ENCODE peak calls at places on chromosomes 2 and 18, in seven cellular contexts. V is lower lobe of right lung; W is CD8-positive, alpha-beta memory T cell; S is astrocyte; I is suprapubic skin; L is foreskin keratinocyte; U is H9. M is an unnamed sample. For H3K4me1 and H3K27me3, the result is how much of the 10 kb centered on the place peaks cover.

GRCh38 chr2:18047896-18048657 is 169.6 kb downstream of the KCNS3 start:
- DNase-seq in V (no peak), W (no peak), S (peak), I (no peak), L (peak), U (no peak), M (peak)

GRCh38 chr2:233866479-233866878 is 1.7 kb downstream of the MSL3B start:
- DNase-seq in V (no peak), W (no peak), S (no peak), I (no peak), L (no peak), U (no peak), M (no peak)

GRCh38 chr2:110948027-110948687 is 172.6 kb upstream of the BCL2L11 start:
- DNase-seq in V (no peak), W (no peak), S (no peak), I (no peak), L (no peak), U (no peak), M (no peak)

GRCh38 chr2:182652326-182652725 is 63.7 kb upstream of the DNAJC10 start:
- DNase-seq in V (no peak), W (no peak), S (no peak), I (no peak), L (no peak), U (no peak), M (no peak)

GRCh38 chr18:67194886-67195285 is 321.6 kb downstream of the DSEL start:
- DNase-seq in V (no peak), W (no peak), S (no peak), I (no peak), L (no peak), U (peak), M (no peak)

GRCh38 chr2:12918841-12919445 is 202.2 kb downstream of the TRIB2 start:
- DNase-seq in V (peak), W (no peak), S (peak), I (no peak), L (no peak), U (no peak), M (no peak)

GRCh38 chr2:33077841-33078240 is 131.1 kb downstream of the LTBP1 start:
- DNase-seq in V (no peak), W (no peak), S (no peak), I (no peak), L (no peak), U (no peak), M (no peak)

GRCh38 chr2:47357475-47357874 is 45.5 kb upstream of the MSH2 start:
- DNase-seq in V (no peak), W (no peak), S (peak), I (no peak), L (no peak), U (no peak), M (no peak)

DNA sequence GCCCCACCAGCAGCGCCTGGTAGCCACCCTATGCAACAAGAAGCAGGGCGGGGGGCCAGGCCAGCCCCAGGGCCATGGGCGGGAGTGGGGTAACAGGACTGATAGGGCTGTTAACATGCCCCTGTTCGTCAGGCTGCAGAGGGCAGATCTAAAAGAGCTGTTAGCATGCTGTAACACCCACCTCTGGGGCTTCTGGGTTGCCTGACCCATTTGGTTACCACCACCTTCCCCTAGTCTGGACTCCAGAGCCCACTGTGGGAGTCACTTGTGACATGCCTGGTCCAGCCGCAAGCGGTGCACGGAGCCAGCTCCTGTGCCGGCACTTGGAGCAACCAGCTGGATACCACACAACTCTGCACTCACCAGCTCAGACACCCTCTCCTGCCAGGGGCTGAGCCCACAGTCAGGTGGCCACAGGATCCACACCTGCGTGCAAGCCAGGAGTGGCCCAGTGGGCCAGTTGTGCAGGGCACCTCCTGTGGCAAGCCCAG is 2.1 kb downstream of the METTL8 start:
- DNase-seq in V (no peak), W (no peak), S (no peak), I (no peak), L (no peak), U (peak), M (no peak)
- H3K4me1 ChIP-seq in V (under half), W (under half), S (under half), I (under half), L (under half), U (under half), M (under half)

GRCh38 chr2:63058149-63058741 is 7.6 kb downstream of the OTX1 start:
- DNase-seq in V (no peak), W (no peak), S (peak), I (no peak), L (no peak), U (peak), M (no peak)

GRCh38 chr2:63059434-63060078 is 8.9 kb downstream of the OTX1 start:
- DNase-seq in V (no peak), W (no peak), S (no peak), I (no peak), L (no peak), U (peak), M (no peak)

GRCh38 chr2:63057249-63058148 is 6.9 kb downstream of the OTX1 start:
- DNase-seq in V (no peak), W (no peak), S (no peak), I (no peak), L (no peak), U (no peak), M (no peak)

GRCh38 chr2:63058742-63059433 is 8.3 kb downstream of the OTX1 start:
- DNase-seq in V (no peak), W (no peak), S (no peak), I (no peak), L (no peak), U (peak), M (no peak)

GRCh38 chr2:63060079-63060482 is 9.5 kb downstream of the OTX1 start:
- DNase-seq in V (no peak), W (no peak), S (no peak), I (no peak), L (no peak), U (no peak), M (no peak)
- H3K27me3 ChIP-seq in V (half or more), W (half or more), S (half or more), I (half or more), L (under half), U (under half), M (under half)

DNA sequence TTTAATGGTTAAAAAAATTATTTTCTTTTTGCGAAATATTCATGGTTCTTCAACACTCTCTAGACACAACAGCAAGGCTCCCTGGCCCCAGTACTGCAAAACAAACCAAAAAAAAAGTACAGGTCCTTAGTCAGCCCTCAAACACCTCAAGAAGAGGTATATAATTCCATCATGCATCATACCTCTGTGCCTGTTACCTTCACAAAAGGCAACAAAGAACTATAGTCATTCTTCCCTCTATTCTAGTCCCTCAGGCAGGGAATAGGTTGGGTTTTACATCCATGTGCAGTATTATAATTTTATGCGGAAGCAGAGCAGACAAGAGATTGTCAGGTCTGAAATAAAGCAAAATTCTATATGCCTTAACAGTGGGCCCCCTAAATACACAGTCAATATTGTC is 8.5 kb downstream of the NFE2L2 start:
- DNase-seq in V (no peak), W (no peak), S (no peak), I (no peak), L (no peak), U (no peak), M (no peak)
- H3K4me1 ChIP-seq in V (half or more), W (half or more), S (under half), I (half or more), L (under half), U (under half), M (half or more)

GRCh38 chr2:9341351-9341887 is 81.9 kb downstream of the ITGB1BP1 start:
- DNase-seq in V (no peak), W (no peak), S (no peak), I (no peak), L (no peak), U (no peak), M (no peak)

GRCh38 chr2:9345343-9345742 is 78.0 kb downstream of the ITGB1BP1 start:
- DNase-seq in V (no peak), W (no peak), S (no peak), I (no peak), L (no peak), U (no peak), M (no peak)

GRCh38 chr2:9343524-9343923 is 79.8 kb downstream of the ITGB1BP1 start:
- DNase-seq in V (no peak), W (no peak), S (no peak), I (no peak), L (no peak), U (no peak), M (no peak)

GRCh38 chr2:9344434-9344833 is 78.9 kb downstream of the ITGB1BP1 start:
- DNase-seq in V (no peak), W (no peak), S (no peak), I (no peak), L (no peak), U (no peak), M (no peak)

GRCh38 chr2:9342659-9343058 is 80.7 kb downstream of the ITGB1BP1 start:
- DNase-seq in V (no peak), W (no peak), S (no peak), I (no peak), L (no peak), U (no peak), M (no peak)
- H3K27me3 ChIP-seq in V (under half), W (under half), S (under half), I (under half), L (under half), U (under half), M (under half)

DNA sequence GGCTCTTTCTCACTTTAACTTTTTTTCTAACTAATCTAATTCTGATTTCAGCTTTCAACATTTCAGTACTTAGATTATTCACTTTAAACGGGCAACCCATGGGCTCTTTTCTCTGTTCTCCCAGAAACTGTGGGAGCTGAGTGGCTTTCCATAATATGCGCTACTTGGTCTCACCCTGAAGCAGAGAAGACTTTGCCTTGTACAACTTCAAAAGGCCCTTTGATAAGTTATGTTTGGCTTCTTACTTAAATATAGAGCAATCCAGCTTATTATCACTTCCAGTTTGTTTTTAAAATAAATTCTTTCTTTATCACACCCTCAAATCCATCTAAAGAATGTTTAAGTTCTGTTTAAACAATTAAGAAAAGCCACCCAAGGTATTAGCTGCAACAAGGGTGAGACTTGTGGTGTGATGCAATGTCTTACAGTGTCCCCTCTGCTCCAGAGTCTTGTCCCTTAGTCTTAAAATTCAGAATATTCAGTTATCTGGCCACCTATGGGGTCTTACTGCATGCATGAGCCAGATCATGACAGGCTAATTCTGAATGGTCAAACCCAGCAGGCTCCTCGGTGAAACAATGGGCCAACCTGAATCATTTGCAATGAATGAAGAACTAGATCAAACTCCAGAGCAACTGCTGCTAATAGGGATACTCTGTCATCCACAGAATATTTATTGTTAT is 38.8 kb downstream of the GCG start:
- DNase-seq in V (no peak), W (no peak), S (no peak), I (no peak), L (no peak), U (no peak), M (no peak)
- H3K4me1 ChIP-seq in V (under half), W (under half), S (under half), I (under half), L (under half), U (under half), M (under half)

DNA sequence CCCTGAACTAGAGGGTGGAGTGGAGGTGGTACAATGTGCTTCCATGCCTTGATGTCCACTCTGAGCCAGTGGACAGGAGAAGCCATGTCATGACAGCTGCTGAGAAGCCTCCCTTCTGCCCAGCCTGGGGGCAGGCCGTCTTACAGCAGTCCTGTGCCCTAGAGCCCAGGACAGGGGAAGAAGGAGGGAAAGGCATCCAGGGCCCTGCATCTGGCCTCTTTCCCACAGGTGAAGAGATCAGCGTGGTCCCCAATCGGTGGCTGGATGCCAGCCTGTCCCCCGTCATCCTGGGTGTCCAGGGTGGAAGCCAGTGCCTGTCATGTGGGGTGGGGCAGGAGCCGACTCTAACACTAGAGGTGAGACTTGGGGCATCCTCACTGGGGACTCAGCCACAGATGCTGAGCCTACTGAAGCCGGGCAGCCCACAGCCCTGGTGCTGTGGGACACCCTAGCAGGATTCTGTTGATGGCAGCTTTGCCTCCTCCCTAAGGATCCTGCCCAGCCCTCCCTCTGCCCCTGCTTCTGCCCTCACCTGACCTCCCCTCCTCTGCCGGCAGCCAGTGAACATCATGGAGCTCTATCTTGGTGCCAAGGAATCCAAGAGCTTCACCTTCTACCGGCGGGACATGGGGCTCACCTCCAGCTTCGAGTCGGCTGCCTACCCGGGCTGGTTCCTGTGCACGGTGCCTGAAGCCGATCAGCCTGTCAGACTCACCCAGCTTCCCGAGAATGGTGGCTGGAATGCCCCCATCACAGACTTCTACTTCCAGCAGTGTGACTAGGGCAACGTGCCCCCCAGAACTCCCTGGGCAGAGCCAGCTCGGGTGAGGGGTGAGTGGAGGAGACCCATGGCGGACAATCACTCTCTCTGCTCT is 3.1 kb downstream of the IL36RN start:
- DNase-seq in V (no peak), W (no peak), S (no peak), I (no peak), L (no peak), U (no peak), M (no peak)
- H3K27me3 ChIP-seq in V (under half), W (under half), S (under half), I (under half), L (under half), U (under half), M (under half)

GRCh38 chr2:55017428-55017827 is 32.8 kb downstream of the RTN4 start:
- DNase-seq in V (no peak), W (no peak), S (no peak), I (no peak), L (no peak), U (no peak), M (no peak)
- H3K4me1 ChIP-seq in V (half or more), W (under half), S (under half), I (under half), L (half or more), U (under half), M (under half)

GRCh38 chr18:79789091-79789891 is 8.4 kb upstream of the KCNG2 start:
- DNase-seq in V (no peak), W (no peak), S (no peak), I (no peak), L (no peak), U (no peak), M (no peak)

GRCh38 chr18:79792096-79792987 is 5.4 kb upstream of the KCNG2 start:
- DNase-seq in V (no peak), W (no peak), S (no peak), I (no peak), L (no peak), U (no peak), M (no peak)

GRCh38 chr18:79792988-79793355 is 4.8 kb upstream of the KCNG2 start:
- DNase-seq in V (peak), W (no peak), S (no peak), I (no peak), L (no peak), U (no peak), M (no peak)

GRCh38 chr18:79789901-79790885 is 7.5 kb upstream of the KCNG2 start:
- DNase-seq in V (no peak), W (no peak), S (no peak), I (no peak), L (no peak), U (no peak), M (no peak)

GRCh38 chr18:79791141-79791972 is 6.4 kb upstream of the KCNG2 start:
- DNase-seq in V (no peak), W (no peak), S (peak), I (no peak), L (peak), U (no peak), M (peak)
- H3K27me3 ChIP-seq in V (half or more), W (under half), S (under half), I (half or more), L (half or more), U (under half), M (under half)

GRCh38 chr2:65393743-65394422 is 38.5 kb downstream of the SPRED2 start:
- DNase-seq in V (no peak), W (no peak), S (no peak), I (no peak), L (no peak), U (no peak), M (no peak)

GRCh38 chr2:65395621-65396347 is 36.6 kb downstream of the SPRED2 start:
- DNase-seq in V (no peak), W (no peak), S (no peak), I (no peak), L (no peak), U (no peak), M (no peak)

GRCh38 chr2:65396348-65397026 is 35.9 kb downstream of the SPRED2 start:
- DNase-seq in V (no peak), W (no peak), S (peak), I (no peak), L (no peak), U (no peak), M (no peak)

GRCh38 chr2:65392609-65393008 is 39.8 kb downstream of the SPRED2 start:
- DNase-seq in V (no peak), W (no peak), S (no peak), I (no peak), L (no peak), U (no peak), M (no peak)

GRCh38 chr2:65397122-65397521 is 35.3 kb downstream of the SPRED2 start:
- DNase-seq in V (no peak), W (no peak), S (peak), I (no peak), L (no peak), U (no peak), M (no peak)
- H3K4me1 ChIP-seq in V (under half), W (under half), S (under half), I (under half), L (under half), U (under half), M (under half)

M was measured in SJSA1.